ENCODE peak calls at places on chromosomes 6 and 20, in six cellular contexts. One of them, this sample, is unnamed.

GRCh38 chr6:124148225-124148624 is 344.6 kb downstream of the NKAIN2 start:
- DNase-seq in A549: no peak
- DNase-seq in GM03348: no peak
- DNase-seq in CD4-positive, alpha-beta T cell: no peak
- DNase-seq in NCI-H446: no peak
- DNase-seq in SJSA1: no peak
- DNase-seq in this sample: no peak

GRCh38 chr6:150549577-150550184 is 50.0 kb upstream of the PLEKHG1 start:
- DNase-seq in A549: no peak
- DNase-seq in GM03348: no peak
- DNase-seq in CD4-positive, alpha-beta T cell: no peak
- DNase-seq in NCI-H446: no peak
- DNase-seq in SJSA1: no peak
- DNase-seq in this sample: no peak

GRCh38 chr20:944774-945410 is 28.8 kb upstream of the ANGPT4 start:
- DNase-seq in A549: no peak
- DNase-seq in GM03348: no peak
- DNase-seq in CD4-positive, alpha-beta T cell: no peak
- DNase-seq in NCI-H446: no peak
- DNase-seq in SJSA1: no peak
- DNase-seq in this sample: no peak

GRCh38 chr20:59850018-59850641 is 83.3 kb downstream of the SYCP2 start:
- DNase-seq in A549: peak
- DNase-seq in GM03348: peak
- DNase-seq in CD4-positive, alpha-beta T cell: no peak
- DNase-seq in NCI-H446: peak
- DNase-seq in SJSA1: peak
- DNase-seq in this sample: peak

GRCh38 chr6:26459023-26459810 is 1.5 kb downstream of the BTN2A1 start:
- DNase-seq in A549: no peak
- DNase-seq in GM03348: no peak
- DNase-seq in CD4-positive, alpha-beta T cell: no peak
- DNase-seq in NCI-H446: no peak
- DNase-seq in SJSA1: no peak
- DNase-seq in this sample: no peak

GRCh38 chr6:31308050-31308844 is 36.4 kb upstream of the HLA-C start:
- DNase-seq in A549: peak
- DNase-seq in GM03348: peak
- DNase-seq in CD4-positive, alpha-beta T cell: peak
- DNase-seq in NCI-H446: no peak
- DNase-seq in SJSA1: no peak
- DNase-seq in this sample: no peak

GRCh38 chr6:121157913-121158312 is 176.4 kb downstream of the TBC1D32 start:
- DNase-seq in A549: no peak
- DNase-seq in GM03348: peak
- DNase-seq in CD4-positive, alpha-beta T cell: no peak
- DNase-seq in NCI-H446: no peak
- DNase-seq in SJSA1: no peak
- DNase-seq in this sample: no peak

GRCh38 chr20:54535045-54535444 is 59.7 kb downstream of the DOK5 start:
- DNase-seq in A549: no peak
- DNase-seq in GM03348: peak
- DNase-seq in CD4-positive, alpha-beta T cell: no peak
- DNase-seq in NCI-H446: no peak
- DNase-seq in SJSA1: no peak
- DNase-seq in this sample: no peak

GRCh38 chr20:62704341-62704948 is 4.2 kb upstream of the NTSR1 start:
- DNase-seq in A549: peak
- DNase-seq in GM03348: peak
- DNase-seq in CD4-positive, alpha-beta T cell: no peak
- DNase-seq in NCI-H446: peak
- DNase-seq in SJSA1: peak
- DNase-seq in this sample: peak

GRCh38 chr20:58003525-58003924 is 224.9 kb downstream of the ANKRD60 start:
- DNase-seq in A549: peak
- DNase-seq in GM03348: no peak
- DNase-seq in CD4-positive, alpha-beta T cell: no peak
- DNase-seq in NCI-H446: no peak
- DNase-seq in SJSA1: no peak
- DNase-seq in this sample: no peak

GRCh38 chr20:7193681-7194080 is 426.2 kb downstream of the BMP2 start:
- DNase-seq in A549: no peak
- DNase-seq in GM03348: no peak
- DNase-seq in CD4-positive, alpha-beta T cell: no peak
- DNase-seq in NCI-H446: no peak
- DNase-seq in SJSA1: no peak
- DNase-seq in this sample: no peak

GRCh38 chr20:5192570-5193431 is 66.0 kb downstream of the CDS2 start:
- DNase-seq in A549: no peak
- DNase-seq in GM03348: no peak
- DNase-seq in CD4-positive, alpha-beta T cell: no peak
- DNase-seq in NCI-H446: no peak
- DNase-seq in SJSA1: no peak
- DNase-seq in this sample: no peak

GRCh38 chr20:19936801-19937583 is 80.2 kb upstream of the NAA20 start:
- DNase-seq in A549: no peak
- DNase-seq in GM03348: no peak
- DNase-seq in CD4-positive, alpha-beta T cell: no peak
- DNase-seq in NCI-H446: no peak
- DNase-seq in SJSA1: no peak
- DNase-seq in this sample: no peak

GRCh38 chr6:169162249-169162967 is 91.2 kb downstream of the THBS2 start:
- DNase-seq in A549: no peak
- DNase-seq in GM03348: no peak
- DNase-seq in CD4-positive, alpha-beta T cell: no peak
- DNase-seq in NCI-H446: no peak
- DNase-seq in SJSA1: no peak
- DNase-seq in this sample: no peak

GRCh38 chr20:44392776-44393607 is 37.5 kb downstream of the HNF4A start:
- DNase-seq in A549: no peak
- DNase-seq in GM03348: no peak
- DNase-seq in CD4-positive, alpha-beta T cell: no peak
- DNase-seq in NCI-H446: no peak
- DNase-seq in SJSA1: no peak
- DNase-seq in this sample: no peak

GRCh38 chr6:38404900-38405556 is 234.7 kb downstream of the BTBD9 start:
- DNase-seq in A549: peak
- DNase-seq in GM03348: peak
- DNase-seq in CD4-positive, alpha-beta T cell: no peak
- DNase-seq in NCI-H446: peak
- DNase-seq in SJSA1: no peak
- DNase-seq in this sample: no peak

GRCh38 chr6:77740380-77740779 is 87.5 kb downstream of the MEI4 start:
- DNase-seq in A549: peak
- DNase-seq in GM03348: peak
- DNase-seq in CD4-positive, alpha-beta T cell: no peak
- DNase-seq in NCI-H446: no peak
- DNase-seq in SJSA1: no peak
- DNase-seq in this sample: no peak

GRCh38 chr6:144585217-144585814 is 300.2 kb downstream of the UTRN start:
- DNase-seq in A549: peak
- DNase-seq in GM03348: peak
- DNase-seq in CD4-positive, alpha-beta T cell: no peak
- DNase-seq in NCI-H446: no peak
- DNase-seq in SJSA1: peak
- DNase-seq in this sample: peak

GRCh38 chr20:11232249-11232648 is 558.5 kb upstream of the JAG1 start:
- DNase-seq in A549: no peak
- DNase-seq in GM03348: no peak
- DNase-seq in CD4-positive, alpha-beta T cell: no peak
- DNase-seq in NCI-H446: no peak
- DNase-seq in SJSA1: no peak
- DNase-seq in this sample: no peak

GRCh38 chr20:58306421-58307261 is 2.9 kb upstream of the RAB22A start:
- DNase-seq in A549: peak
- DNase-seq in GM03348: no peak
- DNase-seq in CD4-positive, alpha-beta T cell: peak
- DNase-seq in NCI-H446: no peak
- DNase-seq in SJSA1: peak
- DNase-seq in this sample: no peak

GRCh38 chr20:46501961-46502360 is 11.4 kb downstream of the ZNF334 start:
- DNase-seq in A549: no peak
- DNase-seq in GM03348: no peak
- DNase-seq in CD4-positive, alpha-beta T cell: no peak
- DNase-seq in NCI-H446: no peak
- DNase-seq in SJSA1: no peak
- DNase-seq in this sample: no peak

GRCh38 chr20:51199920-51200319 is 177.0 kb upstream of the KCNG1 start:
- DNase-seq in A549: no peak
- DNase-seq in GM03348: no peak
- DNase-seq in CD4-positive, alpha-beta T cell: no peak
- DNase-seq in NCI-H446: no peak
- DNase-seq in SJSA1: no peak
- DNase-seq in this sample: no peak

GRCh38 chr6:52325695-52326471 is 36.1 kb upstream of the PAQR8 start:
- DNase-seq in A549: no peak
- DNase-seq in GM03348: no peak
- DNase-seq in CD4-positive, alpha-beta T cell: no peak
- DNase-seq in NCI-H446: no peak
- DNase-seq in SJSA1: no peak
- DNase-seq in this sample: no peak

GRCh38 chr6:149153100-149153499 is 164.4 kb upstream of the TAB2 start:
- DNase-seq in A549: no peak
- DNase-seq in GM03348: no peak
- DNase-seq in CD4-positive, alpha-beta T cell: no peak
- DNase-seq in NCI-H446: no peak
- DNase-seq in SJSA1: no peak
- DNase-seq in this sample: no peak

GRCh38 chr20:62482970-62483369 is 7.2 kb upstream of the GATA5 start:
- DNase-seq in A549: no peak
- DNase-seq in GM03348: no peak
- DNase-seq in CD4-positive, alpha-beta T cell: no peak
- DNase-seq in NCI-H446: no peak
- DNase-seq in SJSA1: no peak
- DNase-seq in this sample: no peak

GRCh38 chr6:134950482-134950881 is 581 bp upstream of the ALDH8A1 start:
- DNase-seq in A549: no peak
- DNase-seq in GM03348: no peak
- DNase-seq in CD4-positive, alpha-beta T cell: no peak
- DNase-seq in NCI-H446: no peak
- DNase-seq in SJSA1: no peak
- DNase-seq in this sample: no peak

GRCh38 chr6:125944434-125944816 is 12.1 kb upstream of the HINT3 start:
- DNase-seq in A549: peak
- DNase-seq in GM03348: peak
- DNase-seq in CD4-positive, alpha-beta T cell: no peak
- DNase-seq in NCI-H446: no peak
- DNase-seq in SJSA1: peak
- DNase-seq in this sample: no peak

GRCh38 chr20:10565191-10565921 is 108.4 kb downstream of the JAG1 start:
- DNase-seq in A549: peak
- DNase-seq in GM03348: peak
- DNase-seq in CD4-positive, alpha-beta T cell: no peak
- DNase-seq in NCI-H446: no peak
- DNase-seq in SJSA1: no peak
- DNase-seq in this sample: no peak

GRCh38 chr6:82246370-82246769 is 1.2 kb downstream of the IBTK start:
- DNase-seq in A549: no peak
- DNase-seq in GM03348: no peak
- DNase-seq in CD4-positive, alpha-beta T cell: no peak
- DNase-seq in NCI-H446: no peak
- DNase-seq in SJSA1: no peak
- DNase-seq in this sample: no peak

GRCh38 chr6:97626586-97627441 is 343.8 kb upstream of the MMS22L start:
- DNase-seq in A549: no peak
- DNase-seq in GM03348: peak
- DNase-seq in CD4-positive, alpha-beta T cell: no peak
- DNase-seq in NCI-H446: peak
- DNase-seq in SJSA1: peak
- DNase-seq in this sample: peak

GRCh38 chr6:75384116-75384515 is 99.5 kb upstream of the TMEM30A start:
- DNase-seq in A549: no peak
- DNase-seq in GM03348: no peak
- DNase-seq in CD4-positive, alpha-beta T cell: no peak
- DNase-seq in NCI-H446: no peak
- DNase-seq in SJSA1: no peak
- DNase-seq in this sample: no peak

GRCh38 chr6:146041282-146041681 is 12.4 kb downstream of the GRM1 start:
- DNase-seq in A549: peak
- DNase-seq in GM03348: no peak
- DNase-seq in CD4-positive, alpha-beta T cell: no peak
- DNase-seq in NCI-H446: no peak
- DNase-seq in SJSA1: no peak
- DNase-seq in this sample: no peak

GRCh38 chr6:44508646-44509045 is 121.1 kb downstream of the CDC5L start:
- DNase-seq in A549: no peak
- DNase-seq in GM03348: peak
- DNase-seq in CD4-positive, alpha-beta T cell: no peak
- DNase-seq in NCI-H446: no peak
- DNase-seq in SJSA1: peak
- DNase-seq in this sample: no peak

GRCh38 chr20:41011551-41012067 is 17.0 kb upstream of the TOP1 start:
- DNase-seq in A549: no peak
- DNase-seq in GM03348: no peak
- DNase-seq in CD4-positive, alpha-beta T cell: no peak
- DNase-seq in NCI-H446: no peak
- DNase-seq in SJSA1: no peak
- DNase-seq in this sample: no peak

GRCh38 chr6:126040826-126041225 is 54.5 kb downstream of the TRMT11 start:
- DNase-seq in A549: peak
- DNase-seq in GM03348: peak
- DNase-seq in CD4-positive, alpha-beta T cell: no peak
- DNase-seq in NCI-H446: no peak
- DNase-seq in SJSA1: peak
- DNase-seq in this sample: no peak

GRCh38 chr6:118281291-118281690 is 266.8 kb upstream of the PLN start:
- DNase-seq in A549: no peak
- DNase-seq in GM03348: no peak
- DNase-seq in CD4-positive, alpha-beta T cell: no peak
- DNase-seq in NCI-H446: no peak
- DNase-seq in SJSA1: no peak
- DNase-seq in this sample: no peak

GRCh38 chr6:118495639-118496296 is 52.3 kb upstream of the PLN start:
- DNase-seq in A549: no peak
- DNase-seq in GM03348: no peak
- DNase-seq in CD4-positive, alpha-beta T cell: no peak
- DNase-seq in NCI-H446: no peak
- DNase-seq in SJSA1: no peak
- DNase-seq in this sample: no peak

GRCh38 chr6:34745277-34746103 is 11.8 kb upstream of the SNRPC start:
- DNase-seq in A549: no peak
- DNase-seq in GM03348: no peak
- DNase-seq in CD4-positive, alpha-beta T cell: no peak
- DNase-seq in NCI-H446: no peak
- DNase-seq in SJSA1: no peak
- DNase-seq in this sample: peak

GRCh38 chr6:150998992-150999975 is 133.8 kb downstream of the MTHFD1L start:
- DNase-seq in A549: no peak
- DNase-seq in GM03348: peak
- DNase-seq in CD4-positive, alpha-beta T cell: no peak
- DNase-seq in NCI-H446: no peak
- DNase-seq in SJSA1: no peak
- DNase-seq in this sample: no peak

GRCh38 chr6:36544228-36544627 is 3.1 kb downstream of the STK38 start:
- DNase-seq in A549: no peak
- DNase-seq in GM03348: peak
- DNase-seq in CD4-positive, alpha-beta T cell: peak
- DNase-seq in NCI-H446: no peak
- DNase-seq in SJSA1: peak
- DNase-seq in this sample: no peak